ENCODE peak calls at places on chromosomes 12 and 14, in nine cellular contexts. Y is GM04503; G is HuH-7.5; Q is retina; N is HEK293T; K is lower lobe of right lung; P is stimulated activated CD4-positive, alpha-beta T cell treated with anti-CD3 and anti-CD28 coated beads, Interleukin-2, amount 100 ng/mL, for 24 hours; H is EL; A is nucleus accumbens. M is an unnamed sample.
A peak's percentile ranks its signal among the peaks of the same experiment; 100 is the strongest.

GRCh38 chr12:107320031-107320928 is 226.9 kb upstream of the CRY1 start:
- DNase-seq in Y (no peak), G (peak; percentile 21), Q (peak; percentile 63), N (peak; percentile 61), K (peak; percentile 67), P (peak; percentile 86), H (peak; percentile 61), A (no peak), M (no peak)

GRCh38 chr12:29640589-29641345 is 143.0 kb downstream of the TMTC1 start:
- DNase-seq in Y (no peak), G (no peak), Q (no peak), N (no peak), K (no peak), P (no peak), H (peak; percentile 4), A (no peak), M (no peak)

GRCh38 chr12:53624453-53624852 is 1.7 kb downstream of the ATF7 start:
- DNase-seq in Y (no peak), G (no peak), Q (no peak), N (no peak), K (no peak), P (no peak), H (no peak), A (no peak), M (no peak)

GRCh38 chr12:106389181-106389580 is 31.6 kb downstream of the POLR3B start:
- DNase-seq in Y (no peak), G (no peak), Q (no peak), N (no peak), K (no peak), P (no peak), H (no peak), A (no peak), M (no peak)

GRCh38 chr12:99911967-99912366 is 72.8 kb downstream of the ANKS1B start:
- DNase-seq in Y (peak; percentile 12), G (no peak), Q (no peak), N (no peak), K (no peak), P (no peak), H (peak; percentile 8), A (no peak), M (no peak)

GRCh38 chr14:90308561-90308960 is 23.2 kb downstream of the NRDE2 start:
- DNase-seq in Y (no peak), G (no peak), Q (no peak), N (no peak), K (no peak), P (no peak), H (no peak), A (no peak), M (no peak)

GRCh38 chr12:131383741-131384543 is 326.9 kb upstream of the SFSWAP start:
- DNase-seq in Y (no peak), G (no peak), Q (no peak), N (no peak), K (peak; percentile 35), P (no peak), H (no peak), A (no peak), M (no peak)

GRCh38 chr14:24149302-24149969 is 2.1 kb downstream of the RNF31 start:
- DNase-seq in Y (no peak), G (no peak), Q (no peak), N (no peak), K (no peak), P (no peak), H (no peak), A (no peak), M (no peak)

GRCh38 chr12:14701808-14702568 is 5.6 kb upstream of the GUCY2C start:
- DNase-seq in Y (no peak), G (no peak), Q (no peak), N (no peak), K (no peak), P (no peak), H (no peak), A (no peak), M (no peak)

GRCh38 chr14:41343857-41344256 is 262.8 kb upstream of the LRFN5 start:
- DNase-seq in Y (no peak), G (no peak), Q (no peak), N (no peak), K (no peak), P (no peak), H (no peak), A (no peak), M (no peak)

GRCh38 chr14:20494935-20495766 is 10.2 kb upstream of the RNASE10 start:
- DNase-seq in Y (no peak), G (no peak), Q (no peak), N (no peak), K (no peak), P (no peak), H (peak; percentile 30), A (no peak), M (no peak)

GRCh38 chr12:46517579-46517962 is 145.0 kb upstream of the SLC38A2 start:
- DNase-seq in Y (no peak), G (no peak), Q (no peak), N (no peak), K (no peak), P (no peak), H (no peak), A (no peak), M (no peak)

GRCh38 chr14:87899228-87899627 is 93.8 kb downstream of the GALC start:
- DNase-seq in Y (no peak), G (no peak), Q (no peak), N (no peak), K (no peak), P (no peak), H (no peak), A (no peak), M (no peak)

GRCh38 chr12:91818236-91819131 is 327.2 kb downstream of the BTG1 start:
- DNase-seq in Y (no peak), G (no peak), Q (peak; percentile 24), N (no peak), K (no peak), P (no peak), H (no peak), A (no peak), M (no peak)

GRCh38 chr12:30975581-30975980 is 49.0 kb downstream of the TSPAN11 start:
- DNase-seq in Y (no peak), G (no peak), Q (no peak), N (no peak), K (no peak), P (no peak), H (no peak), A (no peak), M (peak; percentile 40)

GRCh38 chr14:72524230-72524629 is 369.7 kb downstream of the DPF3 start:
- DNase-seq in Y (no peak), G (no peak), Q (no peak), N (no peak), K (no peak), P (no peak), H (no peak), A (no peak), M (no peak)

GRCh38 chr12:65822732-65823480 is 1.4 kb upstream of the HMGA2 start:
- DNase-seq in Y (no peak), G (peak; percentile 86), Q (peak; percentile 78), N (peak; percentile 69), K (no peak), P (peak; percentile 9), H (peak; percentile 85), A (no peak), M (no peak)

GRCh38 chr12:64207453-64207852 is 14.6 kb downstream of the KICS2 start:
- DNase-seq in Y (no peak), G (no peak), Q (no peak), N (no peak), K (no peak), P (no peak), H (no peak), A (no peak), M (no peak)

GRCh38 chr12:92421701-92422100 is 276.1 kb upstream of the BTG1 start:
- DNase-seq in Y (no peak), G (no peak), Q (no peak), N (no peak), K (no peak), P (no peak), H (peak; percentile 27), A (no peak), M (no peak)

GRCh38 chr12:4214912-4215861 is 58.4 kb upstream of the CCND2 start:
- DNase-seq in Y (no peak), G (no peak), Q (no peak), N (no peak), K (peak; percentile 89), P (peak; percentile 46), H (no peak), A (no peak), M (no peak)

GRCh38 chr14:20608383-20609095 is 17.4 kb upstream of the RNASE12 start:
- DNase-seq in Y (no peak), G (no peak), Q (no peak), N (no peak), K (no peak), P (no peak), H (no peak), A (no peak), M (no peak)

GRCh38 chr12:51954465-51955361 is 3.2 kb downstream of the ACVR1B start:
- DNase-seq in Y (no peak), G (peak; percentile 39), Q (no peak), N (no peak), K (no peak), P (no peak), H (no peak), A (no peak), M (no peak)

GRCh38 chr12:94689002-94689645 is 38.8 kb upstream of the TMCC3 start:
- DNase-seq in Y (no peak), G (no peak), Q (no peak), N (no peak), K (no peak), P (no peak), H (peak; percentile 45), A (no peak), M (no peak)

GRCh38 chr12:58424735-58425379 is 483.5 kb downstream of the ATP23 start:
- DNase-seq in Y (no peak), G (no peak), Q (no peak), N (no peak), K (no peak), P (no peak), H (no peak), A (no peak), M (no peak)

GRCh38 chr12:131131077-131131807 is 177.5 kb downstream of the ADGRD1 start:
- DNase-seq in Y (no peak), G (no peak), Q (no peak), N (no peak), K (no peak), P (no peak), H (no peak), A (no peak), M (no peak)

GRCh38 chr12:10363922-10364838 is 25.7 kb downstream of the KLRK1 start:
- DNase-seq in Y (no peak), G (no peak), Q (peak; percentile 81), N (no peak), K (no peak), P (no peak), H (peak; percentile 59), A (no peak), M (peak; percentile 60)

GRCh38 chr14:51095854-51096823 is 1.2 kb upstream of the TRIM9 start:
- DNase-seq in Y (no peak), G (peak; percentile 7), Q (no peak), N (peak; percentile 18), K (no peak), P (peak; percentile 26), H (peak; percentile 48), A (peak; percentile 41), M (peak; percentile 70)

GRCh38 chr12:105705765-105706164 is 375.3 kb downstream of the C12orf75 start:
- DNase-seq in Y (peak; percentile 13), G (no peak), Q (peak; percentile 65), N (peak; percentile 43), K (no peak), P (peak; percentile 13), H (peak; percentile 59), A (no peak), M (no peak)

GRCh38 chr14:39175445-39176262 is 600 bp downstream of the PNN start:
- DNase-seq in Y (no peak), G (no peak), Q (peak; percentile 93), N (peak; percentile 37), K (no peak), P (peak; percentile 57), H (peak; percentile 40), A (no peak), M (no peak)

GRCh38 chr12:43807361-43807760 is 1.2 kb upstream of the TWF1 start:
- DNase-seq in Y (no peak), G (no peak), Q (no peak), N (no peak), K (no peak), P (no peak), H (no peak), A (no peak), M (no peak)

GRCh38 chr12:6764011-6764828 is 1.9 kb upstream of the PTMS start:
- DNase-seq in Y (peak; percentile 99), G (peak; percentile 98), Q (peak; percentile 94), N (peak; percentile 94), K (peak; percentile 95), P (peak; percentile 32), H (peak; percentile 100), A (peak; percentile 83), M (peak; percentile 93)